ENCODE peak calls at places on chromosomes 12 and 14, in four cellular contexts. C, L, K and X are unnamed samples.
A peak's percentile ranks its signal among the peaks of the same experiment; 100 is the strongest.

GRCh38 chr12:124916370-124917134 is 2.1 kb upstream of the UBC start:
- DNase-seq in C (peak; percentile 92), L (peak; percentile 91), K (peak; percentile 88), X (peak; percentile 85)

GRCh38 chr12:101490286-101490920 is 15.3 kb downstream of the SPIC start:
- DNase-seq in L (peak; percentile 61), K (no peak), C (no peak), X (no peak)

GRCh38 chr12:124736115-124737039 is 127.3 kb downstream of the SCARB1 start:
- DNase-seq in L (no peak), C (no peak), K (no peak), X (no peak)

GRCh38 chr14:53628747-53629146 is 327.9 kb downstream of the BMP4 start:
- DNase-seq in C (no peak), K (no peak), L (no peak), X (no peak)

GRCh38 chr14:80658733-80659132 is 282.8 kb downstream of the CEP128 start:
- DNase-seq in C (no peak), K (no peak), L (no peak), X (no peak)

GRCh38 chr12:20398720-20399119 is 30.4 kb downstream of the PDE3A start:
- DNase-seq in K (no peak), L (no peak), C (no peak), X (no peak)

GRCh38 chr14:89165189-89165809 is 251.7 kb downstream of the FOXN3 start:
- DNase-seq in L (no peak), C (no peak), K (peak; percentile 96), X (no peak)

GRCh38 chr14:98501335-98501734 is 770.7 kb downstream of the BCL11B start:
- DNase-seq in K (no peak), L (no peak), C (no peak), X (no peak)

GRCh38 chr12:65886996-65887395 is 62.7 kb downstream of the HMGA2 start:
- DNase-seq in L (no peak), C (no peak), K (peak; percentile 51), X (no peak)

GRCh38 chr12:67331123-67331522 is 62.0 kb downstream of the CAND1 start:
- DNase-seq in L (no peak), C (no peak), K (no peak), X (no peak)

GRCh38 chr14:33592298-33592697 is 358.6 kb downstream of the EGLN3 start:
- DNase-seq in L (no peak), C (no peak), K (no peak), X (no peak)

GRCh38 chr12:91610561-91610960 is 427.9 kb upstream of the DCN start:
- DNase-seq in L (no peak), K (no peak), C (no peak), X (no peak)

GRCh38 chr12:132454154-132454948 is 35.6 kb upstream of the FBRSL1 start:
- DNase-seq in K (no peak), L (no peak), C (no peak), X (no peak)

GRCh38 chr14:67680121-67680602 is 5.7 kb upstream of the VTI1B start:
- DNase-seq in C (no peak), K (peak; percentile 73), L (no peak), X (no peak)

DNA sequence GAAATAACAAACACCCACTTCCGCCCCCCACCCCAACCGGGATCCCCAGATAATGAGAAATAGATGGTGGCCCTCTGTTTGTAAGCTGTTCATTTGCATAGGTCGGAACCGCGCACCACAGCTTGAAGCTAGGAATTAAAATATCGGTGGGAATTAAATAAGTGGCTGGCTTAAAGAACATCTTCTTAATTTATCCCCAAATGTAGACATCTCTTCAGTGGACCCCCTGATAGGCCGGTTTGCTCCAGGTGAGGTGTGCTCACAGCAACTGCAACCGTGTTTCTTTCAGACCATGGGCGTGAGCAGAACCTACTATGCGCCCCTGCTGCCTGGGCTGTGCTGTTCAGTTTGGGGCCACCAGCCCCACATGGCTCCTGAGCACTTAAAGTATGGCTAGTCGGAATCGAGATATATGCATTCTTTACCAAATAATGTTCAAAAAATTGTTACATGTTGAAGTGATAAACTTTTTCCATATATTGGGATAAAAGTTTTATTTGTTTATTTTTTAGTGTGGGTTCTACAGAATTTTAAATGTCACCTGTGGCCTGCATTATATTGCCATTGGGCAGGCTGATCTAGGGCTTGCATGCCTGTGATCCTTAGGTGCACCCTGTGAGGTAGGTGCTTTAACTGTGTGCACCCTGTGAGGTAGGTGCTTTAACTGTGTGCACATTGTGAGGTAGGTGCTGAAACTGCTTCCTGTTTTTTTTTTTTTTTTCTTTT is 821 bp upstream of the DICER1 start:
- DNase-seq in K (no peak), C (no peak), L (no peak), X (no peak)
- TF ChIP-seq CTCF in K (no peak), C (no peak), L (no peak), X (no peak)

GRCh38 chr14:36319899-36320209 is 583 bp downstream of the MBIP start:
- DNase-seq in C (no peak), K (no peak), L (no peak), X (no peak)

GRCh38 chr14:36324897-36325296 is 4.5 kb upstream of the MBIP start:
- DNase-seq in K (no peak), L (no peak), C (no peak), X (no peak)

GRCh38 chr14:36317650-36318049 is 2.8 kb downstream of the MBIP start:
- DNase-seq in K (peak; percentile 16), C (no peak), L (no peak), X (no peak)

GRCh38 chr14:36316131-36316530 is 4.3 kb downstream of the MBIP start:
- DNase-seq in C (no peak), L (no peak), K (no peak), X (no peak)

DNA sequence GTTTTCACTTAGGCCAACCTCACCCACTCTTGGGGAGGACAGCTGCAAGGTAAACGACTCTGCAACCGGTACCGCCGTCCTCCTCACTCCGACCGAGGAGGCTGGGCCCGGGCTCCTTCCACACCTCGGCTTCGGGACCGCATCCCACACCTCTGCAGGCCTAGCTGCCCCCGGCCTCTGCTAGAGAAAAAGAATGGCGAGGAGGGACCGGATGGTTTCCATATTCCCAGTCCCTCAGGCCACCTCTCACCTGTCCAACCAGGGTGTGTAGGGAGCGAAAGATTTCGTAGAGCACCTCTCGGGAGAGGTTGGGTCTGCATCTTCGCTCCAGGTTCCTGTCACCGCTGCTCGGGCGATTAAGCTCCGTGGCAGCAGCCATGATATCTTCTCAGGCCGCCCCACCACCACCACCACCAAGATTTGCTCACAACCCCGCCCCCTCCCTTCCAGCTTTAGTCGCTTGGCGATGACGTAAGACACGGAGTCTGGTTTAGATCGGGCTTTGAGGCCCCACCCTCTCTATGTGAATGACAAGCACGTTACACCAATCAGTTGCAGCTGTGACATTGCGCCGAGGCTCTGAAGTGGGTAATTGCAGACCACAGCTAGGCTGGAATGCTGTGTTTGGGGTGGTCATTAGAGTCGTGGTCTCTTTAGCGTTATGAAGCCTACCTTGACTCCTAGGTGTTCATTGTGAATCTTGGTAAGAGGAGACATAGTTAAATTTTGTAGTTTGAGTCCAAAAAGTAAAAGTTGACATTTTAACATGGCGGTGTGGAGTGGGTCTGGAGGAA is at the start of gene MBIP:
- DNase-seq in L (peak; percentile 90), K (peak; percentile 96), C (peak; percentile 95), X (peak; percentile 87)
- TF ChIP-seq POLR2A in L (peak; percentile 19), K (no peak), C (peak; percentile 52), X (peak; percentile 58)

DNA sequence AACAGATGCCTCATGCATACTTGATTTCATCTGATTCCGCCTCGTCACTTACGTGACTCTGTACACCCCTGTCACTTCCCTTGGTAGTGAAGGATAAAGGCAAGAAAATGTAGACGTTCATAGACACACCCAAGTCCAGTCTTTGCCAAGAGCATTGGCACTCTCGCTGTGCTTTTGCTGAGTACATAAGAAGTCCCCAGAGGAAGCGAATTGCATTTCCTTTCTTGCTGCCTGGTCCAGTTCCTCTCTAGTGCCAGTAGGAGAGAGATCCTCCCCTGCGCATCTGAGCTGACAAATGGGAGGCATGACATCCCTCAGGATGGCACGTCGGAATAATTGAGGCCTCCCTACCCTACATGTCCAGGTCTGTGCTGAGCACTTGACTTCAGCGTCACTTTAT is 21.3 kb upstream of the RIN3 start:
- DNase-seq in K (no peak), L (peak; percentile 29), C (no peak), X (no peak)
- H3K27me3 ChIP-seq in K (peaks cover 3% of the 10 kb centered on the region), L (no peaks in the 10 kb centered on the region), C (no peaks in the 10 kb centered on the region), X (no peaks in the 10 kb centered on the region)

GRCh38 chr12:40921563-40922163 is 229.4 kb downstream of the CNTN1 start:
- DNase-seq in K (peak; percentile 27), L (no peak), C (no peak), X (no peak)
- TF ChIP-seq CTCF in K (no peak), L (peak; percentile 38), C (no peak), X (peak; percentile 68)

GRCh38 chr12:76083246-76083735 is 1.2 kb downstream of the NAP1L1 start:
- DNase-seq in K (peak; percentile 18), C (no peak), L (no peak), X (no peak)

GRCh38 chr12:76083761-76084276 is 666 bp downstream of the NAP1L1 start:
- DNase-seq in L (peak; percentile 48), K (peak; percentile 83), C (peak; percentile 79), X (no peak)

GRCh38 chr12:76085159-76085868 is 829 bp upstream of the NAP1L1 start:
- DNase-seq in K (peak; percentile 67), C (no peak), L (no peak), X (no peak)

GRCh38 chr12:76081909-76082308 is 2.6 kb downstream of the NAP1L1 start:
- DNase-seq in C (no peak), K (no peak), L (no peak), X (no peak)

GRCh38 chr12:76084277-76085158 is at the start of gene NAP1L1:
- DNase-seq in L (peak; percentile 97), C (peak; percentile 99), K (peak; percentile 97), X (peak; percentile 93)
- TF ChIP-seq POLR2A in L (peak; percentile 90), C (peak; percentile 85), K (peak; percentile 87), X (peak; percentile 83)

GRCh38 chr12:57618966-57619433 is 7.8 kb downstream of the ARHGEF25 start:
- DNase-seq in L (no peak), C (peak; percentile 46), K (no peak), X (no peak)
- H3K27me3 ChIP-seq in L (peaks cover 58% of the 10 kb centered on the region), C (peaks cover 38% of the 10 kb centered on the region), K (peaks cover 51% of the 10 kb centered on the region), X (peaks cover 19% of the 10 kb centered on the region)

GRCh38 chr12:107875772-107876171 is 101.3 kb downstream of the ASCL4 start:
- DNase-seq in L (no peak), K (no peak), C (no peak), X (no peak)

DNA sequence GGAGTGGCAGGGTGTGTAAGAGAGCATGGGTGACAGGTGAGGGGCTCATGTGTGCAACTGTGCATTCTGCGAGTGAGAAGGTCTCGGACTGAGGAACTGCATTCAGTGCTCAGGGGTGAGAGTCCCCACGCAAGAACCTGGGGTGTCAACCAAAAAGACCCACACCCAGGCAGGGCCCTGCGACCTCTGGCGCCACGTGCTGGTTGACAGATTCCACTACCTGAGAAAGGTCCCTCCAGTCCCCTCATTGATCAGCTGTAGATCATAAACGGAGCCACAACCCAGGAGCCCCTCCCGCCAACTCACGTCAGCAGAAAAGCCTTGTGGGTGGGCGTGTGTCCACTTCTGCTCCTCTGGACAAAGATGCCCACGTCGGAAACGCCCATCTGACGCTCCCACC is 98.7 kb downstream of the ASCL4 start:
- DNase-seq in K (no peak), C (no peak), L (no peak), X (no peak)
- TF ChIP-seq CTCF in K (no peak), C (no peak), L (no peak), X (no peak)